ENCODE peak calls at places on chromosomes 5 and 9, in seven cellular contexts. Q is left lung, U is upper lobe of right lung, L is HepG2, G is gastrocnemius medialis, E is body of pancreas, V is heart right ventricle. Z is an unnamed sample.

GRCh38 chr9:105132576-105132975 is 111.9 kb upstream of the SLC44A1 start:
- ATAC-seq in Q (no peak), U (no peak), L (no peak), G (no peak), E (no peak), V (no peak), Z (no peak)

GRCh38 chr9:99211746-99212145 is 10.0 kb downstream of the ALG2 start:
- ATAC-seq in Q (no peak), U (peak; percentile 21), L (peak; percentile 91), G (no peak), E (no peak), V (no peak), Z (peak; percentile 16)

GRCh38 chr5:178196413-178196812 is 7.9 kb upstream of the HNRNPAB start:
- ATAC-seq in Q (no peak), U (no peak), L (no peak), G (no peak), E (no peak), V (no peak), Z (no peak)

GRCh38 chr5:125043781-125044391 is 297.4 kb upstream of the ZNF608 start:
- ATAC-seq in Q (peak; percentile 74), U (peak; percentile 63), L (no peak), G (peak; percentile 74), E (peak; percentile 88), V (peak; percentile 91), Z (peak; percentile 57)

GRCh38 chr9:69945671-69946141 is 97.9 kb upstream of the MAMDC2 start:
- ATAC-seq in Q (peak; percentile 73), U (peak; percentile 76), L (no peak), G (peak; percentile 53), E (no peak), V (no peak), Z (peak; percentile 78)

GRCh38 chr5:149782900-149783586 is 52.9 kb downstream of the PPARGC1B start:
- ATAC-seq in Q (no peak), U (no peak), L (no peak), G (no peak), E (no peak), V (peak; percentile 35), Z (no peak)

GRCh38 chr5:71699233-71699632 is 19.8 kb upstream of the CARTPT start:
- ATAC-seq in Q (no peak), U (no peak), L (no peak), G (no peak), E (no peak), V (no peak), Z (no peak)

GRCh38 chr9:73116030-73116429 is 35.6 kb upstream of the ANXA1 start:
- ATAC-seq in Q (peak; percentile 77), U (no peak), L (no peak), G (no peak), E (no peak), V (no peak), Z (no peak)

GRCh38 chr5:158589939-158590338 is 509.8 kb downstream of the EBF1 start:
- ATAC-seq in Q (peak; percentile 46), U (no peak), L (no peak), G (no peak), E (no peak), V (no peak), Z (no peak)

GRCh38 chr5:67581203-67581602 is 384.6 kb upstream of the CD180 start:
- ATAC-seq in Q (no peak), U (no peak), L (no peak), G (peak; percentile 87), E (no peak), V (peak; percentile 46), Z (no peak)

GRCh38 chr9:38311382-38312270 is 80.9 kb upstream of the ALDH1B1 start:
- ATAC-seq in Q (peak; percentile 43), U (no peak), L (peak; percentile 96), G (no peak), E (no peak), V (peak; percentile 41), Z (peak; percentile 59)

GRCh38 chr9:87594662-87595061 is 97.0 kb downstream of the DAPK1 start:
- ATAC-seq in Q (no peak), U (peak; percentile 2), L (peak; percentile 31), G (no peak), E (no peak), V (no peak), Z (no peak)

GRCh38 chr9:85290019-85290418 is 451.7 kb downstream of the AGTPBP1 start:
- ATAC-seq in Q (no peak), U (no peak), L (no peak), G (no peak), E (no peak), V (no peak), Z (no peak)

GRCh38 chr9:99138424-99139284 is 33.7 kb downstream of the TGFBR1 start:
- ATAC-seq in Q (no peak), U (peak; percentile 26), L (no peak), G (peak; percentile 69), E (no peak), V (no peak), Z (no peak)

GRCh38 chr9:36924071-36924470 is 110.0 kb downstream of the PAX5 start:
- ATAC-seq in Q (peak; percentile 60), U (no peak), L (no peak), G (no peak), E (no peak), V (no peak), Z (no peak)

GRCh38 chr5:158911693-158912363 is 187.9 kb downstream of the EBF1 start:
- ATAC-seq in Q (no peak), U (no peak), L (no peak), G (no peak), E (no peak), V (no peak), Z (no peak)

GRCh38 chr5:140058212-140058932 is 15.3 kb upstream of the NRG2 start:
- ATAC-seq in Q (no peak), U (no peak), L (no peak), G (no peak), E (peak; percentile 80), V (no peak), Z (no peak)

GRCh38 chr5:154794525-154795234 is 39.5 kb downstream of the LARP1 start:
- ATAC-seq in Q (peak; percentile 26), U (no peak), L (no peak), G (no peak), E (no peak), V (peak; percentile 24), Z (no peak)

GRCh38 chr9:27059907-27060306 is 49.1 kb upstream of the TEK start:
- ATAC-seq in Q (no peak), U (no peak), L (no peak), G (no peak), E (no peak), V (no peak), Z (no peak)

GRCh38 chr5:16791036-16791705 is 144.9 kb downstream of the MYO10 start:
- ATAC-seq in Q (peak; percentile 80), U (peak; percentile 72), L (peak; percentile 44), G (peak; percentile 83), E (peak; percentile 63), V (no peak), Z (peak; percentile 36)

GRCh38 chr9:123168526-123168925 is 99.9 kb downstream of the STRBP start:
- ATAC-seq in Q (no peak), U (no peak), L (no peak), G (no peak), E (no peak), V (no peak), Z (no peak)

GRCh38 chr5:56494300-56494704 is 261.2 kb upstream of the ANKRD55 start:
- ATAC-seq in Q (peak; percentile 47), U (peak; percentile 38), L (no peak), G (no peak), E (no peak), V (peak; percentile 54), Z (peak; percentile 25)
- H3K36me3 ChIP-seq in Q (no peaks in the 10 kb centered on the region), U (no peaks in the 10 kb centered on the region), L (no peaks in the 10 kb centered on the region), G (no peaks in the 10 kb centered on the region), E (no peaks in the 10 kb centered on the region), V (no peaks in the 10 kb centered on the region), Z (no peaks in the 10 kb centered on the region)

GRCh38 chr5:164472150-164472549 is 966.7 kb downstream of the MAT2B start:
- ATAC-seq in Q (peak; percentile 85), U (peak; percentile 74), L (no peak), G (no peak), E (no peak), V (no peak), Z (no peak)

GRCh38 chr5:164481270-164481669 is 975.9 kb downstream of the MAT2B start:
- ATAC-seq in Q (no peak), U (no peak), L (no peak), G (no peak), E (no peak), V (no peak), Z (no peak)

DNA sequence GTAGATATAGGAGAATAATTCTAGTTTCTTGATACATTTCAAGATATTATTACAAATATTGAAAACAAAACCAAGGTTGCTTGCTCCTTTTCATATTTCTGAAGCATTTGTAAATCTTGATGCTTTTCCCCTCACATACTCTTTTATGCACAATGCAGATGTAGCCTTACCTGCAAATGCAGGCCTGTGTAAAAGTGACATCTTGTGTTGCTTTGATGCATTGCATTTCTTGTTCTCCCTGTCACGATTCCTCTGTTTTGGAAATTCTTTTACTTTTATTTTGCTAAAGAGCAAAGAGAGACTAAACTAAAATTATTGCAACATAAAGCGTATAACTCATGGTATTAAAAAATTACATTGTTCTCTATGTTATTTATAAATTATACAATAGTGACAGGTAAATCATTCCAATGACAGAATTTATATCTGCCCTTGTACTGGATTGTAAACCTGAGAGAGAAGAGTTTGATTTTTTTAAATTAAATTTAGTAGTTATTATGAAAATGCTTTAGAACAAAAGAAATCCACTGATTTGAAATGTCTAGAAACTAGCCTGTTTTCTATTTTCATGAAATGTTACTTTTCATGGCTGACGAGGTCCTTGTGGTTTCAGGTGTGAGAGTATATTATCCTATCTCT is 970.0 kb downstream of the MAT2B start:
- ATAC-seq in Q (peak; percentile 78), U (peak; percentile 65), L (no peak), G (no peak), E (no peak), V (no peak), Z (no peak)
- TF ChIP-seq CTCF in Q (peak; percentile 30), U (peak; percentile 52), L (peak; percentile 39), G (no peak), E (peak; percentile 43), V (peak; percentile 20), Z (peak; percentile 46)

DNA sequence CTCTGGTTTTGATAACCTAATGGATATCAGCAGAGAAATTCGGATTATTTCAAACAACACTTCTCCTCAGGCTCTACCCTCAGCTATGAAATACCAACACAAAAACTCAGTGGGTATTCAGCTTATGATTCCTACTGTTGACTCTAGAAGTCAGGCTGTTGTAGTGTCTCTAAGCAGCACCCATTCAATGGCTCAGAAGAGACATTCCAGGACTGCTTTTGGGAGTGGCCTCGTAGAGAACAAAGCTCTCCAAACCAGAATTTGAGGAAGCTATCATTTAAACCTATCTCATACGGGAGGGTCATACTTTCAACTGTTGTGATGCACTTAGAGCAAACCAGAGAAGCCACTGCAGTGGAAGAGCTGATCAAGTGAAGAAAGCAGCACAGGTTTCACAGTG is 34.1 kb downstream of the ETF1 start:
- ATAC-seq in Q (peak; percentile 80), U (peak; percentile 77), L (no peak), G (no peak), E (no peak), V (no peak), Z (no peak)
- H3K36me3 ChIP-seq in Q (peaks cover 77% of the 10 kb centered on the region), U (peaks cover 77% of the 10 kb centered on the region), L (peaks cover 52% of the 10 kb centered on the region), G (no peaks in the 10 kb centered on the region), E (peaks cover 22% of the 10 kb centered on the region), V (peaks cover 18% of the 10 kb centered on the region), Z (peaks cover 81% of the 10 kb centered on the region)

GRCh38 chr5:166377756-166378155 is 1913.7 kb upstream of the WWC1 start:
- ATAC-seq in Q (no peak), U (no peak), L (no peak), G (no peak), E (no peak), V (no peak), Z (no peak)

GRCh38 chr5:166379515-166379914 is 1911.9 kb upstream of the WWC1 start:
- ATAC-seq in Q (no peak), U (no peak), L (no peak), G (no peak), E (no peak), V (no peak), Z (no peak)

GRCh38 chr5:166382031-166382430 is 1909.4 kb upstream of the WWC1 start:
- ATAC-seq in Q (no peak), U (no peak), L (no peak), G (no peak), E (no peak), V (no peak), Z (no peak)
- TF ChIP-seq CTCF in Q (no peak), U (no peak), L (no peak), G (no peak), E (no peak), V (no peak), Z (no peak)

Z was measured in gastroesophageal sphincter.